ENCODE peak calls at places on chromosomes 13 and 19, in five cellular contexts. F is KBM-7, A is non-pigmented ciliary epithelial cell, L is nucleus accumbens, N is NCI-H1417 treated with DMSO at 0.1 percent for 48 hours. Y is an unnamed sample.

GRCh38 chr13:73034901-73035300 is 23.9 kb upstream of the KLF5 start:
- DNase-seq in F (no peak), A (no peak), L (no peak), N (no peak), Y (no peak)

GRCh38 chr19:29672933-29673336 is 7.7 kb downstream of the PLEKHF1 start:
- DNase-seq in F (peak), A (no peak), L (no peak), N (no peak), Y (no peak)

GRCh38 chr19:33755314-33756020 is 41.2 kb upstream of the KCTD15 start:
- DNase-seq in F (no peak), A (no peak), L (no peak), N (peak), Y (no peak)

GRCh38 chr13:21175656-21176194 is 627 bp downstream of the SKA3 start:
- DNase-seq in F (no peak), A (no peak), L (no peak), N (no peak), Y (no peak)

GRCh38 chr19:45464861-45465427 is 2.9 kb upstream of the FOSB start:
- DNase-seq in F (no peak), A (no peak), L (no peak), N (no peak), Y (no peak)

GRCh38 chr13:39809466-39809865 is 154.0 kb downstream of the COG6 start:
- DNase-seq in F (no peak), A (no peak), L (no peak), N (no peak), Y (no peak)

GRCh38 chr19:5609881-5610280 is 12.7 kb downstream of the SAFB2 start:
- DNase-seq in F (no peak), A (no peak), L (no peak), N (no peak), Y (no peak)

GRCh38 chr19:55830656-55831055 is 1.1 kb downstream of the NLRP11 start:
- DNase-seq in F (no peak), A (no peak), L (no peak), N (no peak), Y (no peak)

GRCh38 chr19:12788025-12788681 is 3.1 kb upstream of the JUNB start:
- DNase-seq in F (no peak), A (no peak), L (no peak), N (no peak), Y (no peak)

GRCh38 chr13:77029436-77029835 is 2.5 kb upstream of the FBXL3 start:
- DNase-seq in F (no peak), A (no peak), L (no peak), N (no peak), Y (no peak)

GRCh38 chr19:11496391-11497163 is 9.1 kb downstream of the ZNF653 start:
- DNase-seq in F (peak), A (no peak), L (no peak), N (no peak), Y (peak)

GRCh38 chr19:58182577-58182988 is 278 bp upstream of the ZNF274 start:
- DNase-seq in F (no peak), A (no peak), L (no peak), N (no peak), Y (no peak)

GRCh38 chr19:46697142-46697960 is 19.6 kb downstream of the PRKD2 start:
- DNase-seq in F (peak), A (no peak), L (peak), N (no peak), Y (peak)

GRCh38 chr19:32131037-32131436 is 214.4 kb upstream of the ZNF507 start:
- DNase-seq in F (no peak), A (no peak), L (no peak), N (no peak), Y (no peak)

GRCh38 chr19:45468159-45468651 is 409 bp downstream of the FOSB start:
- DNase-seq in F (no peak), A (no peak), L (no peak), N (no peak), Y (no peak)

GRCh38 chr13:59449750-59450149 is 714.0 kb downstream of the DIAPH3 start:
- DNase-seq in F (no peak), A (no peak), L (no peak), N (no peak), Y (no peak)

GRCh38 chr19:11261902-11262839 is at the start of gene DOCK6:
- DNase-seq in F (no peak), A (no peak), L (no peak), N (no peak), Y (no peak)

GRCh38 chr13:23903906-23904280 is 6.6 kb upstream of the C1QTNF9B start:
- DNase-seq in F (no peak), A (no peak), L (no peak), N (no peak), Y (no peak)

GRCh38 chr19:40503300-40503699 is 36.5 kb downstream of the SPTBN4 start:
- DNase-seq in F (no peak), A (no peak), L (no peak), N (peak), Y (peak)

GRCh38 chr13:94236876-94237275 is 242.6 kb downstream of the DCT start:
- DNase-seq in F (peak), A (no peak), L (no peak), N (no peak), Y (no peak)

GRCh38 chr13:30318026-30318425 is 10.7 kb upstream of the KATNAL1 start:
- DNase-seq in F (no peak), A (no peak), L (no peak), N (no peak), Y (no peak)

GRCh38 chr13:41028051-41028450 is 8.9 kb upstream of the ELF1 start:
- DNase-seq in F (no peak), A (no peak), L (no peak), N (no peak), Y (no peak)

GRCh38 chr19:49684251-49684982 is 5.0 kb upstream of the ADM5 start:
- DNase-seq in F (no peak), A (no peak), L (no peak), N (no peak), Y (no peak)

GRCh38 chr19:5332501-5332900 is 8.1 kb downstream of the PTPRS start:
- DNase-seq in F (no peak), A (no peak), L (no peak), N (no peak), Y (no peak)

GRCh38 chr19:3655402-3656072 is 28.9 kb upstream of the CACTIN start:
- DNase-seq in F (no peak), A (peak), L (no peak), N (no peak), Y (peak)

GRCh38 chr13:34931572-34931971 is 10.5 kb upstream of the NBEA start:
- DNase-seq in F (no peak), A (no peak), L (no peak), N (no peak), Y (no peak)

GRCh38 chr13:30785146-30785845 is 50.0 kb downstream of the ALOX5AP start:
- DNase-seq in F (no peak), A (no peak), L (no peak), N (no peak), Y (no peak)

GRCh38 chr19:1109697-1110671 is 6.2 kb downstream of the GPX4 start:
- DNase-seq in F (no peak), A (no peak), L (no peak), N (no peak), Y (no peak)

GRCh38 chr13:87398047-87398446 is 273.1 kb upstream of the SLITRK5 start:
- DNase-seq in F (no peak), A (no peak), L (no peak), N (no peak), Y (no peak)

GRCh38 chr19:18021121-18021755 is 13.3 kb downstream of the ARRDC2 start:
- DNase-seq in F (peak), A (no peak), L (peak), N (no peak), Y (peak)

GRCh38 chr13:23321534-23322241 is 111.8 kb downstream of the SACS start:
- DNase-seq in F (no peak), A (peak), L (no peak), N (no peak), Y (no peak)

GRCh38 chr13:36887758-36888521 is 32.1 kb downstream of the SMAD9 start:
- DNase-seq in F (peak), A (no peak), L (no peak), N (no peak), Y (no peak)

GRCh38 chr13:110811008-110811720 is 97.7 kb downstream of the ING1 start:
- DNase-seq in F (no peak), A (no peak), L (no peak), N (no peak), Y (no peak)

Y was measured in head of caudate nucleus.